ENCODE peak calls at places on chromosomes 4 and X, in nine cellular contexts. T, U, M, Z, I, Q, A, S and Y are unnamed samples.

GRCh38 chrX:53288173-53288572 is 6.8 kb upstream of the IQSEC2 start:
- DNase-seq in S (no peak), M (no peak), A (peak), U (no peak), Z (no peak), Q (no peak), T (no peak), I (peak), Y (no peak)

GRCh38 chr4:183505556-183506388 is 914 bp downstream of the ING2 start:
- DNase-seq in M (peak), Q (peak), U (peak), A (peak), Z (peak), T (peak), I (peak), S (peak), Y (peak)

GRCh38 chrX:45614853-45615252 is 414.2 kb upstream of the DIPK2B start:
- DNase-seq in S (no peak), M (no peak), A (no peak), I (no peak), Z (no peak), T (no peak), Q (no peak), U (no peak), Y (no peak)

GRCh38 chr4:118842055-118842454 is 6.1 kb upstream of the SEC24D start:
- DNase-seq in S (no peak), U (no peak), I (no peak), Z (no peak), Q (no peak), T (no peak), A (no peak), M (no peak), Y (no peak)

GRCh38 chr4:23685481-23685880 is 204.4 kb downstream of the PPARGC1A start:
- DNase-seq in U (no peak), M (no peak), Q (no peak), S (no peak), Z (no peak), I (no peak), A (no peak), T (no peak), Y (no peak)

GRCh38 chr4:122218762-122219161 is 66.6 kb downstream of the BLTP1 start:
- DNase-seq in U (no peak), Q (peak), Z (no peak), I (no peak), M (peak), S (no peak), T (no peak), A (no peak), Y (no peak)

GRCh38 chr4:16157609-16158503 is 68.4 kb downstream of the TAPT1 start:
- DNase-seq in U (no peak), Q (no peak), T (no peak), M (peak), S (no peak), Z (no peak), I (no peak), A (no peak), Y (no peak)

GRCh38 chrX:72120798-72121197 is 10.9 kb downstream of the RTL5 start:
- DNase-seq in S (no peak), I (no peak), A (no peak), T (peak), Q (no peak), M (no peak), Z (no peak), U (no peak), Y (peak)